ENCODE peak calls at places on chromosomes 12 and 14, in six cellular contexts. E, L, B, S, M and V are unnamed samples.

GRCh38 chr14:74048291-74048690 is 29.1 kb downstream of the BBOF1 start:
- DNase-seq in E (no peak), L (no peak), B (no peak), S (no peak), M (peak; percentile 25), V (no peak)

GRCh38 chr14:104594310-104595046 is 10.1 kb downstream of the TMEM179 start:
- DNase-seq in E (no peak), L (no peak), B (no peak), S (no peak), M (no peak), V (no peak)

GRCh38 chr14:89965839-89966238 is 10.1 kb downstream of the TDP1 start:
- DNase-seq in E (no peak), L (no peak), B (no peak), S (no peak), M (no peak), V (no peak)

GRCh38 chr14:103871596-103872480 is 24.5 kb upstream of the PPP1R13B start:
- DNase-seq in E (no peak), L (no peak), B (no peak), S (no peak), M (no peak), V (no peak)

GRCh38 chr12:58254463-58254862 is 313.1 kb downstream of the ATP23 start:
- DNase-seq in E (no peak), L (no peak), B (no peak), S (no peak), M (no peak), V (peak; percentile 90)

GRCh38 chr14:65229431-65230286 is 127.3 kb upstream of the MAX start:
- DNase-seq in E (no peak), L (no peak), B (peak; percentile 80), S (peak; percentile 68), M (no peak), V (no peak)

GRCh38 chr12:12837025-12837872 is 24.1 kb downstream of the DDX47 start:
- DNase-seq in E (no peak), L (peak; percentile 72), B (peak; percentile 71), S (peak; percentile 89), M (no peak), V (no peak)

GRCh38 chr14:36214476-36215216 is 38.1 kb upstream of the PTCSC3 start:
- DNase-seq in E (no peak), L (no peak), B (no peak), S (no peak), M (peak; percentile 9), V (no peak)

GRCh38 chr12:124823272-124823970 is 40.2 kb downstream of the SCARB1 start:
- DNase-seq in E (no peak), L (no peak), B (no peak), S (no peak), M (no peak), V (no peak)

GRCh38 chr14:77985235-77985634 is 184.9 kb upstream of the NRXN3 start:
- DNase-seq in E (no peak), L (no peak), B (peak; percentile 40), S (peak; percentile 64), M (no peak), V (peak; percentile 55)

GRCh38 chr12:45351921-45352670 is 136.2 kb downstream of the ANO6 start:
- DNase-seq in E (no peak), L (no peak), B (no peak), S (no peak), M (no peak), V (no peak)

GRCh38 chr14:75457024-75457390 is 29.2 kb downstream of the JDP2 start:
- DNase-seq in E (no peak), L (no peak), B (no peak), S (no peak), M (no peak), V (no peak)